ENCODE peak calls at places on chromosomes 6 and 20, in five cellular contexts. U is HAP-1; M is GM06990; S is naive thymus-derived CD4-positive, alpha-beta T cell; B is DND-41. D is an unnamed sample.

GRCh38 chr6:4607026-4607704 is 169.0 kb upstream of the CDYL start:
- DNase-seq in U (no peak), M (no peak), S (no peak), B (no peak), D (no peak)

GRCh38 chr6:112179631-112180030 is 74.7 kb downstream of the LAMA4 start:
- DNase-seq in U (no peak), M (no peak), S (no peak), B (no peak), D (no peak)

GRCh38 chr6:71855406-71855805 is 30.9 kb upstream of the RIMS1 start:
- DNase-seq in U (no peak), M (peak; percentile 37), S (no peak), B (no peak), D (no peak)

GRCh38 chr6:92132446-92132845 is 1286.9 kb downstream of the EPHA7 start:
- DNase-seq in U (no peak), M (no peak), S (no peak), B (no peak), D (no peak)

GRCh38 chr6:135331002-135331401 is 149.9 kb downstream of the MYB start:
- DNase-seq in U (no peak), M (peak; percentile 48), S (no peak), B (no peak), D (no peak)

GRCh38 chr6:2916354-2916925 is 13.3 kb upstream of the SERPINB9 start:
- DNase-seq in U (peak; percentile 96), M (no peak), S (no peak), B (no peak), D (no peak)

GRCh38 chr20:12012241-12013222 is 94.8 kb downstream of the BTBD3 start:
- DNase-seq in U (peak; percentile 66), M (no peak), S (peak; percentile 3), B (peak; percentile 61), D (no peak)

GRCh38 chr6:157885211-157885788 is 62.3 kb downstream of the SNX9 start:
- DNase-seq in U (no peak), M (peak; percentile 32), S (peak; percentile 90), B (peak; percentile 50), D (peak; percentile 86)

GRCh38 chr6:81808834-81809598 is 56.5 kb upstream of the TENT5A start:
- DNase-seq in U (no peak), M (no peak), S (no peak), B (no peak), D (no peak)

GRCh38 chr6:14216931-14217684 is 99.5 kb downstream of the CD83 start:
- DNase-seq in U (no peak), M (no peak), S (no peak), B (no peak), D (no peak)

GRCh38 chr6:136309729-136310311 is 20.2 kb upstream of the BCLAF1 start:
- DNase-seq in U (no peak), M (no peak), S (no peak), B (no peak), D (no peak)

GRCh38 chr6:46996860-46997641 is 45.1 kb downstream of the ADGRF1 start:
- DNase-seq in U (no peak), M (no peak), S (no peak), B (no peak), D (no peak)

GRCh38 chr6:32906539-32906938 is 34.3 kb downstream of the HLA-DMB start:
- DNase-seq in U (no peak), M (no peak), S (no peak), B (no peak), D (no peak)

GRCh38 chr6:23306251-23306950 is 737.0 kb downstream of the HDGFL1 start:
- DNase-seq in U (no peak), M (no peak), S (no peak), B (no peak), D (no peak)

GRCh38 chr6:64932486-64932885 is 774.5 kb downstream of the EYS start:
- DNase-seq in U (no peak), M (no peak), S (no peak), B (no peak), D (no peak)

GRCh38 chr6:72553531-72554202 is 68.2 kb upstream of the KCNQ5 start:
- DNase-seq in U (no peak), M (no peak), S (no peak), B (no peak), D (no peak)

GRCh38 chr6:106309024-106309423 is 16.5 kb downstream of the ATG5 start:
- DNase-seq in U (no peak), M (no peak), S (no peak), B (no peak), D (no peak)

GRCh38 chr20:46240065-46240464 is 68.2 kb downstream of the CDH22 start:
- DNase-seq in U (no peak), M (no peak), S (no peak), B (no peak), D (no peak)

GRCh38 chr20:46240881-46241280 is 67.4 kb downstream of the CDH22 start:
- DNase-seq in U (no peak), M (no peak), S (no peak), B (no peak), D (no peak)

GRCh38 chr20:46242390-46242789 is 65.9 kb downstream of the CDH22 start:
- DNase-seq in U (no peak), M (no peak), S (no peak), B (no peak), D (no peak)

GRCh38 chr20:46246527-46246926 is 61.8 kb downstream of the CDH22 start:
- DNase-seq in U (no peak), M (no peak), S (no peak), B (no peak), D (peak; percentile 24)

DNA sequence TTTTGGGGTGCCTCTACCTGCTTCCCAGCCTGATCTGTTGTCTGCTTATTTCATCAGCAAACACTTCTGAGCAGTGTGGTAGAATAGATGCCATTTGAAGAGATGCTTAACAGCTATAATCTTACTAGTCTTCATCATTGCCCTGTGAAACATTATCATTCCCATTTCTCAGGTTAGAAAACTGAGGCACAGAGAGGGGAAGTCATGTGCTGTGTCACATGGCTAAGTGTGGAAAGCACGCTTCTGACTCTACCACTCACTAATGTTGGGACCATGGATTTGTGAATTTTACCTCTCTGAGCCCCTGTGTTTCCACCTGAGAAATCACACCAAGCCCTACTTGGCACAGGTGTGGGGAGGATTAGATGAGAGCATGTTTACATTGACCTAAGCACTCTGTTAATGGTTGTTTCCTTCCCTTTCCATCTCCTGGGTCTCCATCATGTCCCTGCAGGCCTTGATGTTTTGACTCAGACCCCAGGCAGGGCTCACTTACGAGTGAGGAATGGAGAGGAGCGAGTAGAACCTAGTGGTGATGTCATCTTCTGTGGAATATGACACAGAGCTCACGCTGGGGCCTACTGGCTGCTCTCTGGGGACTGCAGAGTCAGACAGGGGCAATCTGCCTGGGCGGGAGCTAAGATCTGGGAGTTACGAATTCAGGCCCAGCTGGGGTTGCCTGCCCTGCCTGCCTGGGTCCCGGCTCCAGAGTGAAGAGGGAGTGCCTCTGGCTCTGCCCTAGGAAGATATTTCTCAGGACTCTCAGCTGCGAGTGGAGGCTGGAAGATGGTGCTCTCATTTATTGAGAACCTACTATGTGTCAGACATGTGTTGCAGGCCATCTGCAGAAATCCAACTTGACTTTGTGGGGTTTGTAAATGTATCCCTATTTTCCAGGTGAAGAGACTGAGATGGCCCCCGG is 64.3 kb downstream of the CDH22 start:
- DNase-seq in U (no peak), M (no peak), S (no peak), B (no peak), D (no peak)
- H3K4me3 ChIP-seq in U (no peak overlapping the region), M (no peak overlapping the region), S (no peak overlapping the region), B (no peak overlapping the region), D (no peak overlapping the region)

DNA sequence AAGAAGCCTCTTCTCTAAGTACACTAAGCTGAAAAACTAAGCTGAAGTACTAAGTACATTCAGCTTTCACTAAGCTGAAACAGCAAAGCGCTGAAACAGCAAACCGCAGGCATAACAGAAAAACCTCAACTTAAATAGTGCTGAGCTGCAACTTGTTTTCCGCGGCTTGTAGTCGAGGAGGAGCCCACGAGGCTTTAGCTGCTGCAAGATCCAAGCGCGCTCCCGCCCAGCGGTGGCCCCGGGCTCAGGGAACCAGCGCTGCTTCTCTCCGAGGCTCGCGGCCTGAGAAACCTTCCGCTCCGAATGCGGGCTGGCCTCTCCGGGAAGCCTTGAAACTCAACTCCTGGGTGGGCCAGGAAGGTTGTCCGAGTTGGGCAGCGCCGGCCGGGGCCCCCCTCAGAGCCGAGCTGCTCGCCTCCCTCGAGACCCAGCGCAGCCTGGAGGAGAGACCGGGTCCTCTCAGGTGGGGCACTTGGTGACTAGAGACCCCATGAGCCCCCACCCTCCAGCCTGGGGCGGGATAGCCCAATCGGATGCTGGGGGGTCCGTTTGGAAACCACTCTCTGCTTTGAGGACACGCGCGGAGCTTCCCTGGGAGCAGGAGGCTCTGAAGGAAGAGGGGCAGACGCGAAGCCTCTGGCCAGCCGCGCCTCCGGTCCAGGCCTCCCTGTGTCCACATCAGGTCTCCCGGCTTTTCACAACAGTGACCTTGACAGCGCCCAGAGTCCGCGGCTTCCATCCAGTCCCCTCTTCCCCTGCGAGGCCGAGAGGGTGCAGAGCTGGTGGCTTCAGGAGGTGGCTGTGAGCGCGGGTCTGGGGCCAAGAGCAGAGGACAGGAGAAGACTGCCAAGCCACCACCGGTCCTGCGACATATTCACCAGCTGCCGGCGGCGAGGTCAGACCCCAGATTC is 38.1 kb upstream of the HLA-E start:
- DNase-seq in U (no peak), M (no peak), S (peak; percentile 78), B (peak; percentile 72), D (peak; percentile 71)
- H3K27me3 ChIP-seq in U (peaks cover 60% of the 10 kb centered on the region), M (peaks cover 5% of the 10 kb centered on the region), S (peaks cover 21% of the 10 kb centered on the region), B (peaks cover 56% of the 10 kb centered on the region), D (peaks cover 82% of the 10 kb centered on the region)

GRCh38 chr20:62793757-62794006 is 2.6 kb upstream of the MRGBP start:
- DNase-seq in U (no peak), M (no peak), S (no peak), B (no peak), D (no peak)
- H3K4me3 ChIP-seq in U (peak overlapping the region; percentile 15), M (peak overlapping the region; percentile 47), S (peak overlapping the region; percentile 76), B (peak overlapping the region; percentile 57), D (peak overlapping the region; percentile 32)

GRCh38 chr6:159043986-159044385 is 805 bp downstream of the TAGAP start:
- DNase-seq in U (no peak), M (no peak), S (no peak), B (peak; percentile 32), D (peak; percentile 36)
- H3K27me3 ChIP-seq in U (peaks cover 66% of the 10 kb centered on the region), M (no peaks in the 10 kb centered on the region), S (no peaks in the 10 kb centered on the region), B (no peaks in the 10 kb centered on the region), D (no peaks in the 10 kb centered on the region)

GRCh38 chr6:1608976-1609661 is 596 bp upstream of the FOXC1 start:
- DNase-seq in U (peak; percentile 23), M (no peak), S (no peak), B (no peak), D (no peak)
- H3K4me3 ChIP-seq in U (peak overlapping the region; percentile 39), M (peak overlapping the region; percentile 60), S (no peak overlapping the region), B (no peak overlapping the region), D (no peak overlapping the region)

GRCh38 chr20:62983210-62983609 is 23.6 kb downstream of the BHLHE23 start:
- DNase-seq in U (no peak), M (no peak), S (no peak), B (no peak), D (no peak)
- H3K27me3 ChIP-seq in U (peaks cover 40% of the 10 kb centered on the region), M (peaks cover 2% of the 10 kb centered on the region), S (peaks cover 3% of the 10 kb centered on the region), B (no peaks in the 10 kb centered on the region), D (peaks cover 26% of the 10 kb centered on the region)

GRCh38 chr6:28353356-28353755 is 3.6 kb downstream of the ZKSCAN3 start:
- DNase-seq in U (no peak), M (no peak), S (no peak), B (no peak), D (no peak)

GRCh38 chr6:28349892-28350737 is at the start of gene ZKSCAN3:
- DNase-seq in U (peak; percentile 79), M (peak; percentile 81), S (peak; percentile 80), B (peak; percentile 89), D (peak; percentile 80)

GRCh38 chr6:28351493-28351925 is 1.8 kb downstream of the ZKSCAN3 start:
- DNase-seq in U (no peak), M (no peak), S (no peak), B (no peak), D (no peak)

GRCh38 chr6:28349344-28349891 is 329 bp upstream of the ZKSCAN3 start:
- DNase-seq in U (no peak), M (no peak), S (no peak), B (no peak), D (no peak)

GRCh38 chr6:28351087-28351486 is 1.3 kb downstream of the ZKSCAN3 start:
- DNase-seq in U (no peak), M (no peak), S (no peak), B (no peak), D (no peak)
- H3K4me3 ChIP-seq in U (peak overlapping the region; percentile 74), M (peak overlapping the region; percentile 70), S (peak overlapping the region; percentile 80), B (peak overlapping the region; percentile 91), D (no peak overlapping the region)